ENCODE peak calls at places on chromosomes 13 and 19, in six cellular contexts. N is activated CD4-positive, alpha-beta memory T cell treated with anti-CD3 and anti-CD28 coated beads, Interleukin-2, amount 10 ng/mL, durations not matched to agents 7 days and 5 days; E is right atrium auricular region; S is psoas muscle; G is adrenal gland; K is activated naive CD4-positive, alpha-beta T cell treated with Interleukin-2 at 50 U/mL for 16 hours. C is an unnamed sample.

GRCh38 chr13:22198656-22199217 is 527.9 kb downstream of the FGF9 start:
- DNase-seq in K (no peak), G (no peak), N (no peak), E (no peak), S (no peak), C (no peak)

GRCh38 chr13:37715606-37716015 is 117.0 kb upstream of the POSTN start:
- DNase-seq in K (no peak), S (no peak), E (no peak), G (no peak), N (no peak), C (no peak)

GRCh38 chr19:35908977-35909683 is 1.0 kb upstream of the TYROBP start:
- DNase-seq in E (peak), G (peak), K (no peak), N (no peak), S (peak), C (no peak)

GRCh38 chr19:54114340-54114826 is 1.1 kb downstream of the TFPT start:
- DNase-seq in E (no peak), N (peak), G (no peak), K (peak), S (peak), C (no peak)

GRCh38 chr13:111384441-111385181 is 64.2 kb downstream of the TEX29 start:
- DNase-seq in N (no peak), S (no peak), G (no peak), K (no peak), E (no peak), C (no peak)

GRCh38 chr19:54572696-54573311 is 786 bp upstream of the LILRA2 start:
- DNase-seq in K (no peak), E (no peak), S (no peak), G (no peak), N (no peak), C (no peak)

GRCh38 chr19:33458807-33459206 is 62.8 kb downstream of the PEPD start:
- DNase-seq in E (no peak), N (no peak), G (no peak), S (no peak), K (no peak), C (no peak)

GRCh38 chr13:106835477-106835876 is 267.5 kb upstream of the ARGLU1 start:
- DNase-seq in E (no peak), S (no peak), N (no peak), K (no peak), G (no peak), C (no peak)

GRCh38 chr19:54256250-54257115 is 590 bp downstream of the LILRB5 start:
- DNase-seq in E (peak), S (no peak), G (no peak), K (no peak), N (no peak), C (no peak)

GRCh38 chr13:86653009-86653408 is 853.8 kb upstream of the SLITRK6 start:
- DNase-seq in K (no peak), G (no peak), E (no peak), N (no peak), S (no peak), C (no peak)

GRCh38 chr13:39959497-39959896 is 304.0 kb downstream of the COG6 start:
- DNase-seq in N (no peak), E (no peak), K (no peak), G (no peak), S (no peak), C (no peak)

GRCh38 chr19:15971217-15971616 is 22.4 kb downstream of the OR10H4 start:
- DNase-seq in G (no peak), S (no peak), E (no peak), N (no peak), K (no peak), C (no peak)

GRCh38 chr13:36310417-36311108 is 12.9 kb upstream of the CCDC169 start:
- DNase-seq in G (no peak), N (no peak), K (no peak), E (no peak), S (no peak), C (no peak)

GRCh38 chr19:8210660-8211101 is 1.5 kb downstream of the CERS4 start:
- DNase-seq in S (no peak), K (no peak), N (no peak), E (no peak), G (no peak), C (no peak)

GRCh38 chr13:113449693-113450347 is 3.5 kb downstream of the ADPRHL1 start:
- DNase-seq in N (no peak), S (peak), K (no peak), E (no peak), G (no peak), C (no peak)

GRCh38 chr19:56223481-56223880 is 21.4 kb downstream of the ZSCAN5C start:
- DNase-seq in E (no peak), N (no peak), G (no peak), S (no peak), K (no peak), C (no peak)

GRCh38 chr13:100244431-100244830 is 155.5 kb downstream of the PCCA start:
- DNase-seq in S (no peak), K (no peak), G (no peak), E (no peak), N (no peak), C (no peak)

GRCh38 chr19:55590621-55591020 is 8.7 kb downstream of the FIZ1 start:
- DNase-seq in S (peak), G (no peak), N (no peak), K (peak), E (no peak), C (no peak)

GRCh38 chr13:21137696-21138095 is 38.7 kb downstream of the SKA3 start:
- DNase-seq in G (no peak), K (no peak), E (no peak), N (no peak), S (no peak), C (no peak)

C was measured in vagina.